ENCODE peak calls at places on chromosomes 16 and 17, in nine cellular contexts. O, H, I, L, S, A, X, B and W are unnamed samples.

GRCh38 chr17:80152057-80152831 is 5.3 kb upstream of the EIF4A3 start:
- DNase-seq in O (no peak), H (no peak), I (no peak), L (peak; percentile 69), S (no peak), A (no peak), X (peak; percentile 19), B (no peak), W (no peak)

GRCh38 chr17:422196-422930 is 69.8 kb upstream of the RPH3AL start:
- DNase-seq in O (no peak), H (no peak), I (no peak), L (no peak), S (no peak), A (no peak), X (no peak), B (no peak), W (no peak)

GRCh38 chr16:27265982-27266381 is 2.6 kb downstream of the NSMCE1 start:
- DNase-seq in O (no peak), H (no peak), I (no peak), L (no peak), S (no peak), A (no peak), X (no peak), B (no peak), W (no peak)

GRCh38 chr17:57424777-57425188 is 168.5 kb downstream of the MSI2 start:
- DNase-seq in O (no peak), H (no peak), I (no peak), L (peak; percentile 30), S (no peak), A (no peak), X (no peak), B (no peak), W (no peak)

GRCh38 chr17:59807892-59808509 is 84.7 kb downstream of the TUBD1 start:
- DNase-seq in O (no peak), H (no peak), I (no peak), L (no peak), S (no peak), A (no peak), X (no peak), B (no peak), W (no peak)

GRCh38 chr17:19260958-19261357 is 23.8 kb downstream of the EPN2 start:
- DNase-seq in O (no peak), H (no peak), I (no peak), L (no peak), S (no peak), A (no peak), X (peak; percentile 56), B (no peak), W (no peak)

GRCh38 chr16:4372578-4373355 is 1.1 kb downstream of the VASN start:
- DNase-seq in O (peak; percentile 85), H (peak; percentile 76), I (no peak), L (peak; percentile 79), S (no peak), A (no peak), X (peak; percentile 87), B (no peak), W (peak; percentile 80)

GRCh38 chr16:35188288-35189155 is 1729.1 kb downstream of the TP53TG3F start:
- DNase-seq in O (peak; percentile 58), H (no peak), I (no peak), L (no peak), S (no peak), A (no peak), X (no peak), B (no peak), W (no peak)

GRCh38 chr17:72719582-72720493 is 372.6 kb downstream of the SLC39A11 start:
- DNase-seq in O (no peak), H (no peak), I (no peak), L (peak; percentile 67), S (no peak), A (no peak), X (no peak), B (no peak), W (no peak)

GRCh38 chr16:27515874-27516353 is 33.8 kb downstream of the GTF3C1 start:
- DNase-seq in O (no peak), H (peak; percentile 43), I (no peak), L (no peak), S (no peak), A (no peak), X (no peak), B (no peak), W (peak; percentile 21)

GRCh38 chr16:79150128-79150527 is 450.4 kb downstream of the MAF start:
- DNase-seq in O (no peak), H (no peak), I (no peak), L (no peak), S (no peak), A (no peak), X (no peak), B (no peak), W (no peak)

GRCh38 chr17:50708050-50709000 is 611 bp upstream of the ANKRD40 start:
- DNase-seq in O (no peak), H (no peak), I (no peak), L (no peak), S (no peak), A (no peak), X (no peak), B (no peak), W (no peak)

GRCh38 chr17:58759522-58759921 is 3.9 kb downstream of the PPM1E start:
- DNase-seq in O (no peak), H (no peak), I (no peak), L (no peak), S (no peak), A (no peak), X (no peak), B (no peak), W (no peak)

GRCh38 chr17:57713140-57713539 is 32.0 kb downstream of the CCDC182 start:
- DNase-seq in O (no peak), H (no peak), I (no peak), L (no peak), S (no peak), A (no peak), X (no peak), B (no peak), W (no peak)

GRCh38 chr17:42937712-42938596 is 26.3 kb downstream of the AARSD1 start:
- DNase-seq in O (no peak), H (peak; percentile 54), I (no peak), L (peak; percentile 64), S (no peak), A (no peak), X (peak; percentile 71), B (no peak), W (peak; percentile 37)

GRCh38 chr16:3101018-3101840 is 2.1 kb upstream of the ZSCAN10 start:
- DNase-seq in O (no peak), H (no peak), I (no peak), L (no peak), S (no peak), A (no peak), X (no peak), B (no peak), W (no peak)

GRCh38 chr16:61148930-61149329 is 887.3 kb downstream of the CDH8 start:
- DNase-seq in O (no peak), H (no peak), I (no peak), L (no peak), S (no peak), A (no peak), X (no peak), B (no peak), W (no peak)

GRCh38 chr17:73429440-73430164 is 117.8 kb upstream of the CDC42EP4 start:
- DNase-seq in O (peak; percentile 92), H (peak; percentile 83), I (peak; percentile 10), L (peak; percentile 60), S (peak; percentile 76), A (peak; percentile 90), X (peak; percentile 92), B (peak; percentile 62), W (peak; percentile 87)

GRCh38 chr17:40596261-40596919 is 31.1 kb upstream of the CCR7 start:
- DNase-seq in O (no peak), H (no peak), I (no peak), L (peak; percentile 10), S (no peak), A (no peak), X (no peak), B (no peak), W (peak; percentile 43)

GRCh38 chr16:71726491-71727319 is 2.2 kb upstream of the PHLPP2 start:
- DNase-seq in O (no peak), H (no peak), I (no peak), L (no peak), S (no peak), A (no peak), X (no peak), B (no peak), W (no peak)

GRCh38 chr17:36463916-36464764 is 22.3 kb upstream of the ZNHIT3 start:
- DNase-seq in O (no peak), H (peak; percentile 57), I (no peak), L (peak; percentile 67), S (no peak), A (peak; percentile 32), X (peak; percentile 55), B (no peak), W (peak; percentile 75)
- TF ChIP-seq CTCF in O (no peak), H (no peak), I (no peak), L (peak; percentile 18), S (no peak), A (no peak), X (no peak), B (no peak), W (no peak)

DNA sequence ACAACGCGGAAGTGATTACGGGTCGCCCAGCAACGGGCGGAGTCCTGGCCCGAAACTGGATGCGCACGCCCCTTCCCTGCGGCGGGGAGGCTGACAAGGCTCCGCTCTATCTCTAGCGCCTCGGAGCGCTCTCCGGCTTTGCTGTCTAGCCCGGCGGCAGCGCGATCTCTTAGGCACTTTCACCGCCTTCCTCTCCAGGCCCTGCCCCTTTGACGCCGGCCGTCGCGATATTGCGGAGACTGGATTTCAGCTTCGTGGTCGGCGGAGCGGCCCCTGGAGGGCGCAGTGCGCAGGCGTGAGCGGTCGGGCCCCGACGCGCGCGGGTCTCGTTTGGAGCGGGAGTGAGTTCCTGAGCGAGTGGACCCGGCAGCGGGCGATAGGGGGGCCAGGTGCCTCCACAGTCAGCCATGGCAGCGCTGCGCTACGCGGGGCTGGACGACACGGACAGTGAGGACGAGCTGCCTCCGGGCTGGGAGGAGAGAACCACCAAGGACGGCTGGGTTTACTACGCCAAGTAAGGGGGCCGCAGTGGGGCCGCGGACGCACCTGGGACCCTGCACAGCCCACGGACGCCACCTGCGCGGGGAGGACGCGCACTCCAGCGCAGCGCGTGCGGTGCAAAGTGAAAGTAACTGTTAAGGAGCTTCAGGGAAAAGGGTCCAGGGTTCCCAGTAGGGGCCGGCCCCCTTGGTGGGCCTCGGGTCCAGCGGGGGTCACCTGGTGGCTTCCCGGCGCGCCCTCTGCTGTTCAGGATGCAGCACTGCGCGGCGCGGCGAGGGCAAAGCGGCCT is at the start of gene WWOX:
- DNase-seq in O (peak; percentile 97), H (peak; percentile 97), I (peak; percentile 93), L (peak; percentile 98), S (peak; percentile 96), A (peak; percentile 97), X (peak; percentile 98), B (peak; percentile 90), W (peak; percentile 99)
- TF ChIP-seq POLR2A in O (no peak), H (peak; percentile 74), I (no peak), L (no peak), S (peak; percentile 21), A (peak; percentile 76), X (no peak), B (peak; percentile 71), W (no peak)

GRCh38 chr17:77686903-77687302 is 271.6 kb upstream of the TNRC6C start:
- DNase-seq in O (no peak), H (no peak), I (no peak), L (no peak), S (no peak), A (no peak), X (no peak), B (no peak), W (no peak)
- H3K4me3 ChIP-seq in O (no peak overlapping the region), H (no peak overlapping the region), I (no peak overlapping the region), L (no peak overlapping the region), S (no peak overlapping the region), A (no peak overlapping the region), X (no peak overlapping the region), B (no peak overlapping the region), W (no peak overlapping the region)

GRCh38 chr16:46789499-46790414 is 41.2 kb downstream of the C16orf87 start:
- DNase-seq in O (peak; percentile 86), H (peak; percentile 85), I (peak; percentile 20), L (peak; percentile 41), S (peak; percentile 61), A (peak; percentile 73), X (peak; percentile 82), B (peak; percentile 54), W (peak; percentile 43)
- TF ChIP-seq CTCF in O (no peak), H (no peak), I (no peak), L (no peak), S (no peak), A (no peak), X (no peak), B (no peak), W (no peak)